ENCODE peak calls at places on chromosomes 3 and 15, in four cellular contexts. One of them, this sample, is unnamed.

GRCh38 chr3:63972196-63972595 is 51.1 kb downstream of the PSMD6 start:
- DNase-seq in CD8-positive, alpha-beta T cell: no peak
- DNase-seq in left lung: no peak
- DNase-seq in tibial artery: no peak
- DNase-seq in this sample: no peak

GRCh38 chr3:47613723-47614122 is 35.1 kb upstream of the CSPG5 start:
- DNase-seq in tibial artery: no peak
- DNase-seq in CD8-positive, alpha-beta T cell: no peak
- DNase-seq in left lung: no peak
- DNase-seq in this sample: no peak

GRCh38 chr3:44114142-44114541 is 127.5 kb upstream of the TOPAZ1 start:
- DNase-seq in CD8-positive, alpha-beta T cell: no peak
- DNase-seq in left lung: no peak
- DNase-seq in tibial artery: no peak
- DNase-seq in this sample: no peak

GRCh38 chr15:67501836-67502461 is 19.0 kb upstream of the C15orf61 start:
- DNase-seq in left lung: no peak
- DNase-seq in tibial artery: no peak
- DNase-seq in CD8-positive, alpha-beta T cell: no peak
- DNase-seq in this sample: no peak

GRCh38 chr15:41648097-41648496 is 12.1 kb upstream of the MGA start:
- DNase-seq in left lung: no peak
- DNase-seq in tibial artery: no peak
- DNase-seq in CD8-positive, alpha-beta T cell: no peak
- DNase-seq in this sample: no peak

GRCh38 chr3:109685084-109686079 is 348.0 kb upstream of the DPPA4 start:
- DNase-seq in tibial artery: peak; percentile 91
- DNase-seq in left lung: peak; percentile 83
- DNase-seq in CD8-positive, alpha-beta T cell: no peak
- DNase-seq in this sample: no peak

GRCh38 chr3:11549580-11550140 is 94.1 kb downstream of the VGLL4 start:
- DNase-seq in tibial artery: no peak
- DNase-seq in CD8-positive, alpha-beta T cell: no peak
- DNase-seq in left lung: no peak
- DNase-seq in this sample: no peak

GRCh38 chr15:100902436-100903190 is 16.5 kb upstream of the LRRK1 start:
- DNase-seq in left lung: peak; percentile 73
- DNase-seq in CD8-positive, alpha-beta T cell: no peak
- DNase-seq in tibial artery: peak; percentile 69
- DNase-seq in this sample: peak; percentile 93

GRCh38 chr3:116393199-116393598 is 52.1 kb downstream of the LSAMP start:
- DNase-seq in CD8-positive, alpha-beta T cell: no peak
- DNase-seq in left lung: no peak
- DNase-seq in tibial artery: no peak
- DNase-seq in this sample: no peak

GRCh38 chr3:29758108-29759020 is 477.5 kb downstream of the RBMS3 start:
- DNase-seq in tibial artery: no peak
- DNase-seq in left lung: no peak
- DNase-seq in CD8-positive, alpha-beta T cell: no peak
- DNase-seq in this sample: no peak

GRCh38 chr15:92112711-92113110 is 259.2 kb downstream of the SLCO3A1 start:
- DNase-seq in tibial artery: no peak
- DNase-seq in CD8-positive, alpha-beta T cell: no peak
- DNase-seq in left lung: no peak
- DNase-seq in this sample: no peak

GRCh38 chr15:95559875-95560394 is 770.6 kb upstream of the NR2F2 start:
- DNase-seq in tibial artery: peak; percentile 76
- DNase-seq in CD8-positive, alpha-beta T cell: no peak
- DNase-seq in left lung: no peak
- DNase-seq in this sample: no peak

GRCh38 chr3:188006726-188007393 is 147.1 kb upstream of the LPP start:
- DNase-seq in left lung: no peak
- DNase-seq in tibial artery: no peak
- DNase-seq in CD8-positive, alpha-beta T cell: no peak
- DNase-seq in this sample: no peak

GRCh38 chr15:52789601-52790165 is 453 bp downstream of the ONECUT1 start:
- DNase-seq in CD8-positive, alpha-beta T cell: no peak
- DNase-seq in tibial artery: no peak
- DNase-seq in left lung: no peak
- DNase-seq in this sample: no peak

GRCh38 chr3:47362704-47363103 is 18.1 kb upstream of the PTPN23 start:
- DNase-seq in left lung: no peak
- DNase-seq in tibial artery: no peak
- DNase-seq in CD8-positive, alpha-beta T cell: no peak
- DNase-seq in this sample: no peak

GRCh38 chr3:185069583-185070030 is 83.3 kb downstream of the C3orf70 start:
- DNase-seq in CD8-positive, alpha-beta T cell: no peak
- DNase-seq in left lung: no peak
- DNase-seq in tibial artery: no peak
- DNase-seq in this sample: no peak

GRCh38 chr15:55993111-55993803 is at the start of gene NEDD4:
- DNase-seq in tibial artery: peak; percentile 87
- DNase-seq in CD8-positive, alpha-beta T cell: peak; percentile 28
- DNase-seq in left lung: peak; percentile 89
- DNase-seq in this sample: peak; percentile 70

GRCh38 chr3:146256851-146257486 is 6.1 kb upstream of the PLSCR4 start:
- DNase-seq in CD8-positive, alpha-beta T cell: no peak
- DNase-seq in left lung: no peak
- DNase-seq in tibial artery: no peak
- DNase-seq in this sample: no peak

GRCh38 chr15:76986743-76987142 is 8.2 kb upstream of the PSTPIP1 start:
- DNase-seq in tibial artery: no peak
- DNase-seq in CD8-positive, alpha-beta T cell: no peak
- DNase-seq in left lung: no peak
- DNase-seq in this sample: no peak

GRCh38 chr15:37143351-37143750 is 43.0 kb upstream of the MEIS2 start:
- DNase-seq in CD8-positive, alpha-beta T cell: no peak
- DNase-seq in left lung: no peak
- DNase-seq in tibial artery: no peak
- DNase-seq in this sample: no peak

DNA sequence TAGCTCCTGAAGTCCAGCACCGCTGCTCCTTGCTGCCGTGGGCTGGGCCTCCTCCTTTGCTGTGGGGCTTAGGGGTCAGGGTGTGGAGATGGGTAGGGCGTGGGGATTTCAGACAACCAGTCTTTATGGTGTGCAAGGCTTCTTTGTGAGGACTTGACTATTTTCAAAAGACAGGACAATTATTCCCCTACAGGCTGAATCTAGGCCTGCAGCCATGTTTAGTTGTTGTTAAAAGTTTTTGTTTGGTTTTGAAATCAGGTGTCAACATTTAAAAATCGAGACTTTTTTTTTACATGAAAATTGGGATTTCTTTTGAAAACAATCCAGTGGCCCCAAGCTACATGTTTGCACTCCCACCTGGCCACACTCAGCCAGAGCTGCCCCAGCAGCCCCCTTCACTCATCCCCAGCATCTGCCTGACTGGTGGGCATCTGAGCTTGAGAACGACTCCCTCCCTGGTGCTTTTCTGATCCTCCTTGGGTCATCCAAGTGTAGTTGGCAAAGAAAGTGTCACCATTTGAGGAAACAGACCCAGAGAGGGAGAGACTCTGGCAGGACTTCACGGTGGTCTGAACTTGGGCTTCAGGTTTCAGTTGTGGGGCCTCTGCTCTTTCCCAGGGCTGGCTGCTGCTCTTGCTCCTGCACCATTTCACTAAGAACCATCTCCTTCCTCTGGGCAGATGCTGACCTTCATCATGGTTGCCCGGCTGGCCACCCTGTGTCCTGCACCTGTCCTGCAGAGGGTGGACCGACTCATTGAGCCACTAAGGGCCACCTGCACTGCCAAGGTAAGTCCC is 10.4 kb downstream of the RPL32 start:
- DNase-seq in CD8-positive, alpha-beta T cell: no peak
- DNase-seq in left lung: no peak
- DNase-seq in tibial artery: no peak
- DNase-seq in this sample: no peak
- H3K4me3 ChIP-seq in CD8-positive, alpha-beta T cell: no peak overlapping the region
- H3K4me3 ChIP-seq in left lung: no peak overlapping the region
- H3K4me3 ChIP-seq in tibial artery: no peak overlapping the region
- H3K4me3 ChIP-seq in this sample: no peak overlapping the region

GRCh38 chr15:74843891-74844299 is 939 bp upstream of the ULK3 start:
- DNase-seq in CD8-positive, alpha-beta T cell: no peak
- DNase-seq in left lung: no peak
- DNase-seq in tibial artery: no peak
- DNase-seq in this sample: no peak
- H3K36me3 ChIP-seq in CD8-positive, alpha-beta T cell: peaks cover 24% of the 10 kb centered on the region
- H3K36me3 ChIP-seq in left lung: no peaks in the 10 kb centered on the region
- H3K36me3 ChIP-seq in tibial artery: peaks cover 52% of the 10 kb centered on the region
- H3K36me3 ChIP-seq in this sample: no peaks in the 10 kb centered on the region

GRCh38 chr3:53028641-53029040 is 17.2 kb downstream of the SFMBT1 start:
- DNase-seq in CD8-positive, alpha-beta T cell: no peak
- DNase-seq in left lung: no peak
- DNase-seq in tibial artery: no peak
- DNase-seq in this sample: no peak

GRCh38 chr3:53036063-53036619 is 9.7 kb downstream of the SFMBT1 start:
- DNase-seq in CD8-positive, alpha-beta T cell: no peak
- DNase-seq in tibial artery: no peak
- DNase-seq in left lung: no peak
- DNase-seq in this sample: no peak

GRCh38 chr3:53030864-53031445 is 14.9 kb downstream of the SFMBT1 start:
- DNase-seq in tibial artery: no peak
- DNase-seq in left lung: no peak
- DNase-seq in CD8-positive, alpha-beta T cell: no peak
- DNase-seq in this sample: no peak

GRCh38 chr3:53027254-53027844 is 18.5 kb downstream of the SFMBT1 start:
- DNase-seq in CD8-positive, alpha-beta T cell: no peak
- DNase-seq in left lung: no peak
- DNase-seq in tibial artery: no peak
- DNase-seq in this sample: no peak

DNA sequence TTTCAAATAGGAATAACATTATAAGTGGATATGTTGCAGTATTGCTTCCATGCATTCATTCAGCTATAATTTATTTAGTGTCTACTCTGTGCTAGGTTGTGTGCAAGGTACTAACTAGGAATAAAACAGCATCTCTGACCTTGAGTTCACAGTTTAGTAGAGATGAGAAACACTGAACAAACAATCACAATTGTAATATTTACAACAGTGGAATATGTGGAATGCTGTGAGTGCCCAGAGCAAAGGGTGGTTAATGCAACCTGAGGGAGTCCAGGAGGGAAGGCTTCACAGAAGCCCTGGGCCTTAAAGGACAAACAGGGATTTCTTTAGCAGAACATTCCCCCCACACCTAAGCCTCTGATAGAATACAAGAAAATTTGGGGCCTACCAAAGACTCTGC is 13.3 kb downstream of the SFMBT1 start:
- DNase-seq in CD8-positive, alpha-beta T cell: no peak
- DNase-seq in tibial artery: no peak
- DNase-seq in left lung: no peak
- DNase-seq in this sample: no peak
- TF ChIP-seq CTCF in CD8-positive, alpha-beta T cell: no peak
- TF ChIP-seq CTCF in tibial artery: no peak
- TF ChIP-seq CTCF in left lung: no peak
- TF ChIP-seq CTCF in this sample: no peak

DNA sequence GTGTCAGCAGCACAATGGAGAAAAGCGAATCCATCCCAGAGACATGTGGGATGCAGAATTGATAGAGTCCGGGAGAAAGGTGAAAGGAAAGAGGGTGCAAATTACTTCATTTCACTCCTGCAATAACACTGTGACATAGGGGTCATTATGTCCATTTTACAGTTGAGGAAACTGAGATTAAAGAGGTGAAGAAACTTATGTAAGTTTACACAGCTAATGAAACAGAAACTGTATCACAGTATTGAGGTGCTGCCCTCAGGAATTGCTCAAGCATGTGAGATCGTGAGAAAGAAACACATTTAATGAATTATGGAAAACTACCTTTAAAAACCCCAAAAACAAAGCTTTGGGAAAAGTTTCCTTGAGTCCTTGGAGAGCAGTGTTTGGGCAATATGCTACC is 103.6 kb upstream of the PFN2 start:
- DNase-seq in left lung: no peak
- DNase-seq in CD8-positive, alpha-beta T cell: no peak
- DNase-seq in tibial artery: no peak
- DNase-seq in this sample: no peak
- H3K4me3 ChIP-seq in left lung: no peak overlapping the region
- H3K4me3 ChIP-seq in CD8-positive, alpha-beta T cell: no peak overlapping the region
- H3K4me3 ChIP-seq in tibial artery: no peak overlapping the region
- H3K4me3 ChIP-seq in this sample: no peak overlapping the region

GRCh38 chr3:194640829-194641228 is 7.6 kb upstream of the TMEM44 start:
- DNase-seq in CD8-positive, alpha-beta T cell: no peak
- DNase-seq in left lung: no peak
- DNase-seq in tibial artery: no peak
- DNase-seq in this sample: no peak

GRCh38 chr3:194638991-194639605 is 5.9 kb upstream of the TMEM44 start:
- DNase-seq in left lung: no peak
- DNase-seq in tibial artery: no peak
- DNase-seq in CD8-positive, alpha-beta T cell: no peak
- DNase-seq in this sample: no peak

GRCh38 chr3:194637541-194638400 is 4.6 kb upstream of the TMEM44 start:
- DNase-seq in CD8-positive, alpha-beta T cell: no peak
- DNase-seq in left lung: no peak
- DNase-seq in tibial artery: no peak
- DNase-seq in this sample: no peak

GRCh38 chr3:194647747-194648146 is 14.5 kb upstream of the TMEM44 start:
- DNase-seq in CD8-positive, alpha-beta T cell: no peak
- DNase-seq in left lung: no peak
- DNase-seq in tibial artery: no peak
- DNase-seq in this sample: no peak

DNA sequence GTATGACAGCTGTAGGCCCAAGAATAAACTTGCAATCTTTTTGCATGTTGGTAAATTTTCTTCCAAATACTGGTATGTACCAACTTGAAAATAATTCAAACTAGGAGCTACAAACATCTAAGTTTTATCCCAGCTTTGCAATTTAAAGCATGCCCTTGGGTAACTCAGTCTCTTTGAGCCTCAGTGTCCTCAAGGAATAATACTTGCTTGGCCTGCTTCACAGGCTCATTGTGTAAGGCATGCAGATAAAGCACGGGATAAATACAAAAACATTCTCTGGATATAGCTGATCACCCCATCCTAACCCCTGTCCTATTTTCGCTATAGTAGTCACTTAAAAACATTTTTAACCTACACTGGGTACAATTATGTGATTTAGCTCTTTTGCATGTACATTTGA is 9.6 kb upstream of the TMEM44 start:
- DNase-seq in left lung: no peak
- DNase-seq in tibial artery: no peak
- DNase-seq in CD8-positive, alpha-beta T cell: no peak
- DNase-seq in this sample: no peak
- H3K36me3 ChIP-seq in left lung: no peaks in the 10 kb centered on the region
- H3K36me3 ChIP-seq in tibial artery: peaks cover 73% of the 10 kb centered on the region
- H3K36me3 ChIP-seq in CD8-positive, alpha-beta T cell: peaks cover 38% of the 10 kb centered on the region
- H3K36me3 ChIP-seq in this sample: peaks cover 5% of the 10 kb centered on the region

DNA sequence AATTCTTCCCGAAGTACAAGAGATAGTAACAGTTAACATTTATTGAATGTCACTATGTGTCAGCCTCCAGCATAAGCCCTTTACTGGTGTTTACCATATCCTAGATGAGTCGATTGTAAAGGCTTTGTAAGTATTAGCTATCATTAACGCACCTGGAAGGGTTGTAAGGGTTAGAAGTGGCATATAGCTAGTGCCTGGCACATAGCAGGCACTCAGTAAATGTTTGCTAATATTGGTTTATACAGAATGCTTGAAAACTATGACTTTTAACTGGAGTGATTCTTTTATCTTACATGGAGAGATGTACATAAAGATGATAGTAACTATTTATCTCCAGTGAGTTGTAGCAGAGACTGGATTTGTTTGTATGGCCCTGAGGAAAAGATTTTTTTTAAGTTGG is 46.3 kb upstream of the ATP11B start:
- DNase-seq in CD8-positive, alpha-beta T cell: no peak
- DNase-seq in tibial artery: no peak
- DNase-seq in left lung: no peak
- DNase-seq in this sample: no peak
- TF ChIP-seq CTCF in CD8-positive, alpha-beta T cell: no peak
- TF ChIP-seq CTCF in tibial artery: no peak
- TF ChIP-seq CTCF in left lung: no peak
- TF ChIP-seq CTCF in this sample: no peak